ENCODE peak calls at places on chromosomes 16 and 17, in nine cellular contexts. V is H1, U is esophagus squamous epithelium, Q is Peyer's patch, G is lung, H is fibroblast of lung, X is tibial nerve, Z is heart right ventricle, T is dorsolateral prefrontal cortex. D is an unnamed sample.

GRCh38 chr17:75406222-75406615 is 741 bp upstream of the GRB2 start:
- DNase-seq in V (no peak), U (no peak), Q (peak), G (no peak), H (no peak), X (no peak), Z (no peak), T (no peak), D (no peak)

GRCh38 chr16:54171855-54172537 is 114.6 kb downstream of the IRX3 start:
- DNase-seq in V (no peak), U (no peak), Q (no peak), G (no peak), H (peak), X (no peak), Z (no peak), T (no peak), D (peak)

GRCh38 chr17:7391307-7391706 is 3.0 kb downstream of the PLSCR3 start:
- DNase-seq in V (no peak), U (no peak), Q (no peak), G (no peak), H (no peak), X (no peak), Z (no peak), T (no peak), D (no peak)

GRCh38 chr17:50779747-50780363 is 12.5 kb upstream of the ANKRD40CL start:
- DNase-seq in V (no peak), U (no peak), Q (no peak), G (no peak), H (no peak), X (no peak), Z (no peak), T (no peak), D (no peak)

GRCh38 chr16:1564325-1564724 is 30.9 kb downstream of the TMEM204 start:
- DNase-seq in V (no peak), U (no peak), Q (no peak), G (no peak), H (no peak), X (no peak), Z (no peak), T (no peak), D (no peak)

GRCh38 chr17:33052856-33053255 is 61.2 kb downstream of the SPACA3 start:
- DNase-seq in V (no peak), U (no peak), Q (no peak), G (no peak), H (no peak), X (no peak), Z (no peak), T (no peak), D (no peak)

GRCh38 chr17:75289832-75290337 is 652 bp upstream of the SLC25A19 start:
- DNase-seq in V (no peak), U (no peak), Q (peak), G (no peak), H (peak), X (peak), Z (peak), T (no peak), D (peak)

GRCh38 chr17:48492401-48493298 is 38.2 kb downstream of the HOXB1 start:
- DNase-seq in V (no peak), U (no peak), Q (peak), G (peak), H (peak), X (peak), Z (peak), T (peak), D (no peak)

DNA sequence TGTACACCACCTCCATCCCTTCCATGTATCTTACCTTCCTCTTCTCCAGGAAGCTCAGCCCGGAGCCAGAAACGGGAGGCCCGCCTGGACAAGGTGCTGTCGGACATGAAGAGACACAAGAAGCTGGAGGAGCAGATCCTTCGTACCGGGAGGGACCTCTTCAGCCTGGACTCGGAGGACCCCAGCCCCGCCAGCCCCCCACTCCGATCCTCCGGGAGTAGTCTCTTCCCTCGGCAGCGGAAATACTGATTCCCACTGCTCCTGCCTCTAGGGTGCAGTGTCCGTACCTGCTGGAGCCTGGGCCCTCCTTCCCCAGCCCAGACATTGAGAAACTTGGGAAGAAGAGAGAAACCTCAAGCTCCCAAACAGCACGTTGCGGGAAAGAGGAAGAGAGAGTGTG is 756 bp upstream of the MVP start:
- DNase-seq in V (no peak), U (no peak), Q (no peak), G (no peak), H (no peak), X (no peak), Z (no peak), T (no peak), D (no peak)
- TF ChIP-seq CTCF in V (peak), U (no peak), Q (no peak), G (no peak), H (no peak), X (no peak), Z (no peak), T (no peak), D (peak)

DNA sequence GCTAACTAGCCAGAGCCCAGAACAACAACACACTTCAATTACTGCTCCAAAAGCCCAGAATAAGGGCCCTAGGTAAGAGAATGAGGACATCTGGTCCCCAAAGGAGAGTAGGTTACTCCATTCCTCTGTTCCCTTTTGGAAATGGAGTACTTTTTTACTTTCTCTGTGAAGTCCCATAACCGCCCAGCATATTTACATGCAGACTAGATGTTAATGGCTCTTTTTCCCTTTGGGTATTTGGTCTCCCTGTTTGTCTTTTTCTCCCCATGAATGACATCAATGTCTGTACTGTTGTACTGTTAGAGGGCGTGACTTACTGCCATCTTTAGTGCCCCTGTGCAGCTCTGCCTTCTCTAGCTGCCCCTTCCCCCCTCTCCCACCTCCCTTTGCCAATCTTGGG is 19.0 kb downstream of the GPR179 start:
- DNase-seq in V (no peak), U (no peak), Q (no peak), G (no peak), H (no peak), X (no peak), Z (no peak), T (no peak), D (no peak)
- H3K27ac ChIP-seq in V (no peak), U (no peak), Q (no peak), G (no peak), H (no peak), X (peak), Z (no peak), T (peak), D (no peak)

GRCh38 chr16:2981899-2982250 is 1.6 kb upstream of the PKMYT1 start:
- DNase-seq in V (no peak), U (no peak), Q (no peak), G (no peak), H (no peak), X (no peak), Z (no peak), T (no peak), D (no peak)

GRCh38 chr16:2985893-2986355 is 5.7 kb upstream of the PKMYT1 start:
- DNase-seq in V (no peak), U (no peak), Q (no peak), G (no peak), H (no peak), X (no peak), Z (peak), T (no peak), D (no peak)

GRCh38 chr16:2982402-2982801 is 2.2 kb upstream of the PKMYT1 start:
- DNase-seq in V (no peak), U (no peak), Q (no peak), G (no peak), H (no peak), X (no peak), Z (no peak), T (no peak), D (no peak)

GRCh38 chr16:2985457-2985856 is 5.2 kb upstream of the PKMYT1 start:
- DNase-seq in V (no peak), U (no peak), Q (no peak), G (no peak), H (peak), X (no peak), Z (no peak), T (no peak), D (no peak)

GRCh38 chr16:2983706-2984136 is 3.5 kb upstream of the PKMYT1 start:
- DNase-seq in V (no peak), U (no peak), Q (peak), G (peak), H (peak), X (peak), Z (peak), T (peak), D (peak)
- H3K4me3 ChIP-seq in V (peak), U (peak), Q (peak), G (no peak), H (no peak), X (no peak), Z (peak), T (peak), D (peak)

DNA sequence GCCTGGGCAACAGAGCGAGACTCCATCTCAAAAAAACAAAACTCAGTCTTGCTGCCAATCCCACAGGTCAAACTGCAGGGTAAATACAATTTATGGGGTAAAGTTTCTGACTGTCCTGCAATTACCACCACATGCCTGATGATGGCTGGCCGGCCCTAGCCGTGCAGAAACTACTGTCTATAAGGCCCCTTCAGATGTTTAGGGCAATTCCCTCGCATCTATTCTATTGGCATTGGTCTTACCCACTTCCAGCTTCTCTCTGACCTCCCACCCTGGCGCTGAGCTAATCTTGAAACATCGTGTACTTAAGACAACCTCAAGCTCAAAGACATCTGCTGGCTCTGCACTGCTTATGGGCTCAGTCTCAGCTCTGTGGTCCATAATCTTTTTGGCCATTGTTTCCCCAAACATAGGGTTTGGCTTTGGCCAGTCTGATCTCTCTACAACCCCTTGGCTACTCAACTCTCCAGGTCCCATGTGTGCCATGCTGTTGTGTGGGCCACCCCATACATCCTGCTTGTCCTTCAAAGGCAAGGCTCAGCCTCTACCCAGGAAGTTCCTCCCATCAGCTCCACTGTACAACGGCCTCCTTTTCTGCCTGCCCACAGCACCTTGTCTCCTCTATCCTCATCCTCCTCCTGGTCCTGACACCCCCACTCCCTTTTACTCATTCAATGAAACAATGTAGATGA is 16.6 kb downstream of the MAP3K14 start:
- DNase-seq in V (no peak), U (no peak), Q (no peak), G (no peak), H (no peak), X (no peak), Z (no peak), T (no peak), D (no peak)
- TF ChIP-seq CTCF in V (no peak), U (no peak), Q (no peak), G (no peak), H (no peak), X (no peak), Z (no peak), T (no peak), D (peak)

GRCh38 chr17:56810286-56810781 is 23.4 kb downstream of the C17orf67 start:
- DNase-seq in V (no peak), U (no peak), Q (no peak), G (no peak), H (peak), X (no peak), Z (no peak), T (no peak), D (no peak)

GRCh38 chr17:56809820-56810179 is 23.9 kb downstream of the C17orf67 start:
- DNase-seq in V (no peak), U (no peak), Q (no peak), G (no peak), H (no peak), X (no peak), Z (no peak), T (no peak), D (no peak)

GRCh38 chr17:56808503-56808902 is 25.2 kb downstream of the C17orf67 start:
- DNase-seq in V (no peak), U (no peak), Q (no peak), G (no peak), H (no peak), X (no peak), Z (no peak), T (no peak), D (no peak)

GRCh38 chr17:56807723-56808122 is 26.0 kb downstream of the C17orf67 start:
- DNase-seq in V (no peak), U (no peak), Q (no peak), G (no peak), H (no peak), X (no peak), Z (no peak), T (no peak), D (no peak)

GRCh38 chr17:56809106-56809819 is 24.5 kb downstream of the C17orf67 start:
- DNase-seq in V (no peak), U (no peak), Q (no peak), G (no peak), H (no peak), X (no peak), Z (no peak), T (no peak), D (no peak)
- H3K27ac ChIP-seq in V (no peak), U (no peak), Q (no peak), G (no peak), H (no peak), X (peak), Z (no peak), T (no peak), D (no peak)

DNA sequence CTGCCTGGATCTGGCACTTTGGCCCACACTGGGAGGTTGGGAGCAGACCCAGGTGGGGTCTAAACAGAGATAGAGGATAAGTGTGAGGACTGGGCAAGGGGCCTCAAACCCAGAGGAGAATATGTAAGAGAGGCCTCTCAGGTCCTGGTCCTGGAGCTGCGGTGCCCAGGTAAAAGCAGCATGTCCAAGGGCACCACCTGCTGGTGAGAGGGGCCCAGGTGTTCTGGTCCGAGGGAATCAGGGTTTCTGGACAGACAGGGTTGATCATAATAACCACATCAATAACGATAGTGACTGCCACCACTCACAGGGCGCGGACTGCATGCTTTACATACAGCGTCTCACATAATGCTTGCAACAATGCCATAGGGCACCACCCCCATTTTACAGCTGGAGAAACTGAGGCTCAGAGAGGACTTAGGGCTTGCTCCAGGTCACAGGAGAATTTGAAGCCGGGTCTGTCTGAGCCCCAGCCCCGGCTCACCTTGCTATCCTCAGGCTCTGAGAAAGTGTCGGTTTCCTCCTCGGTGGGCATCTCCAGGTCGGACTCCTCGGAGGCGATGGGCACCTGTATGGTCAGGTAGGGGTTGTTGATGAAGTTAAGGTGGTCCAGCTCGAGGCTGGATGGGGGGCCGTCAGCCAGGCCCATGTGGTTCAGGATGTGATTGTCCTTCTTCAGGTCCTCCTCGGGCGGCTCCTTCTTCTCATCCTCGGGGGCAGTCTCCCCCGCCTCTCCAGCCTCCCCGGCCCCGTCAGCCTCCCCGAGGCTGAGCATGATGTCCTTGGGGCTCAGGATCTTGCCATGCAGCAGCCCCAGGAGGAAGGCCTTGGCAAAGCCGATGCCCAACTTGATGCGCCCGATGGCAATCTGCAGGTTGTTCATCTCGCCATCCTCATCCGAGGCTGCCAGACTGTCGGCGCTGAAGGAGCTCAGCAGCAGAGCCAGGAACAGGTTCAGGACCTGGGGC is 19.1 kb upstream of the CD79B start:
- DNase-seq in V (no peak), U (no peak), Q (peak), G (no peak), H (no peak), X (no peak), Z (no peak), T (no peak), D (no peak)
- H3K4me3 ChIP-seq in V (no peak), U (no peak), Q (no peak), G (no peak), H (no peak), X (no peak), Z (no peak), T (no peak), D (no peak)

DNA sequence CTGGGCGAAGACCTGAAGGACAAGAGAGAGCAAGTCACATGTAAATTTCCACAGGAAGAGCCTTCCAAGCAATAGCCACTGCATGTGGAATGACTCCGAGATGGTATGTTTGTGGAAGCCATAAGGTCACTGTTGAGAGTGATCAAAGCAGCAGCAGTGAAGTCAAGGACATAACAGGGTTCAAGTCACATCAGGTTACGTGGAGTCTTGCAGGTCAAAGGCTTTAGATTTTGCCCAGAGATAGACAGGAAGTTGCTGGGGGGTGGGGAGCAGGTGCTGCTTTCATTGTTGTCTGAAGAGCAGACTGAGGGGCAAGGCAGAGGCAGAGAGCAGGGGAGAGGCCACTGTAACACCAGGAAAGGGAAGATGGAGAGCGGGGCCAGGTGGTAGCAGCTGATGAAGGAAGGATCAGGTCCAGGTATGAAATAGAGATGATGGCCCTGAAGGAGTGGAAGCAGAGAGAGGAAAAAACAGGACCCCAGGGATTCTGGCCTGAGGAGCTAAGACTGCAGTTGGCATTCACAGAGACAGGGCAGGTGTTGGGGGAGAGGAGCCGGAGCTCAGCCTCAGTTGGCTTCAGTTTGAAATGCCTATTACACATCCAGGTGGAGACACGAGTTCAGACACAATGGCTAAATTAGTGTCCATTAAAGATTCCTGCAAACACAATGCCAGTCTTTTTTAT is 129.3 kb upstream of the AXIN2 start:
- DNase-seq in V (no peak), U (no peak), Q (no peak), G (no peak), H (no peak), X (no peak), Z (no peak), T (no peak), D (no peak)
- TF ChIP-seq CTCF in V (no peak), U (no peak), Q (no peak), G (no peak), H (no peak), X (no peak), Z (no peak), T (no peak), D (no peak)

GRCh38 chr17:78357177-78357586 is 2.7 kb downstream of the SOCS3 start:
- DNase-seq in V (no peak), U (no peak), Q (no peak), G (no peak), H (peak), X (no peak), Z (no peak), T (peak), D (no peak)
- H3K27ac ChIP-seq in V (no peak), U (peak), Q (peak), G (no peak), H (peak), X (peak), Z (no peak), T (no peak), D (peak)

GRCh38 chr17:77890771-77891170 is 67.7 kb upstream of the TNRC6C start:
- DNase-seq in V (no peak), U (no peak), Q (peak), G (no peak), H (no peak), X (no peak), Z (no peak), T (no peak), D (no peak)

GRCh38 chr17:77887464-77888241 is 70.8 kb upstream of the TNRC6C start:
- DNase-seq in V (no peak), U (no peak), Q (peak), G (peak), H (peak), X (peak), Z (peak), T (peak), D (peak)

GRCh38 chr17:77889866-77890760 is 68.4 kb upstream of the TNRC6C start:
- DNase-seq in V (no peak), U (no peak), Q (peak), G (no peak), H (no peak), X (no peak), Z (no peak), T (no peak), D (no peak)

GRCh38 chr17:77888242-77889134 is 70.0 kb upstream of the TNRC6C start:
- DNase-seq in V (no peak), U (no peak), Q (peak), G (no peak), H (peak), X (no peak), Z (no peak), T (no peak), D (no peak)

GRCh38 chr17:77889135-77889505 is 69.4 kb upstream of the TNRC6C start:
- DNase-seq in V (no peak), U (no peak), Q (peak), G (no peak), H (no peak), X (no peak), Z (no peak), T (no peak), D (no peak)
- H3K4me3 ChIP-seq in V (no peak), U (no peak), Q (no peak), G (no peak), H (no peak), X (no peak), Z (no peak), T (no peak), D (no peak)